ENCODE peak calls at places on chromosome 15, in ten cellular contexts. B, L, G, J, C, X, A, O, P and H are unnamed samples.

GRCh38 chr15:48644827-48645557 is 517 bp downstream of the FBN1 start:
- DNase-seq in J (peak), O (no peak), L (peak), A (no peak), G (peak), B (no peak), X (no peak), C (no peak), P (no peak), H (peak)

GRCh38 chr15:51312132-51312531 is 26.3 kb downstream of the CYP19A1 start:
- DNase-seq in A (no peak), O (no peak), L (no peak), B (no peak), C (no peak), P (no peak), X (no peak), J (peak), G (no peak), H (no peak)

GRCh38 chr15:80834906-80835305 is 55.7 kb downstream of the CEMIP start:
- DNase-seq in C (no peak), A (no peak), L (peak), B (no peak), P (no peak), O (no peak), J (no peak), X (no peak), G (no peak), H (no peak)

GRCh38 chr15:74384566-74385441 is 17.4 kb upstream of the CYP11A1 start:
- DNase-seq in O (peak), L (no peak), X (no peak), G (peak), C (no peak), J (no peak), P (no peak), A (no peak), B (no peak), H (peak)

GRCh38 chr15:98596131-98596530 is 52.2 kb upstream of the IGF1R start:
- DNase-seq in O (no peak), X (no peak), G (no peak), P (no peak), A (no peak), C (no peak), L (no peak), J (no peak), B (no peak), H (no peak)

GRCh38 chr15:73922186-73923151 is 3.8 kb upstream of the LOXL1 start:
- DNase-seq in B (no peak), J (peak), X (no peak), G (no peak), O (peak), L (no peak), C (no peak), A (no peak), P (no peak), H (peak)

GRCh38 chr15:91186892-91187644 is 87.0 kb downstream of the SV2B start:
- DNase-seq in B (no peak), A (no peak), C (no peak), L (no peak), G (no peak), P (no peak), J (peak), X (no peak), O (peak), H (peak)

GRCh38 chr15:85361306-85361705 is 19.1 kb upstream of the AKAP13 start:
- DNase-seq in L (no peak), B (no peak), A (no peak), P (no peak), C (no peak), G (peak), J (no peak), O (no peak), X (no peak), H (no peak)